ENCODE peak calls at places on chromosomes 1 and 21, in nine cellular contexts. I, A, V, J, U, K, T, L and O are unnamed samples.

GRCh38 chr21:29095203-29095602 is 21.8 kb upstream of the CCT8 start:
- DNase-seq in I (no peak), A (no peak), V (no peak), J (no peak), U (no peak), K (no peak), T (no peak), L (no peak), O (no peak)

GRCh38 chr1:21139601-21140000 is 37.1 kb downstream of the EIF4G3 start:
- DNase-seq in I (no peak), A (no peak), V (no peak), J (no peak), U (peak), K (no peak), T (no peak), L (no peak), O (no peak)

GRCh38 chr1:93061895-93062792 is 16.9 kb upstream of the MTF2 start:
- DNase-seq in I (peak), A (no peak), V (peak), J (peak), U (peak), K (no peak), T (no peak), L (no peak), O (peak)

GRCh38 chr1:101738475-101738874 is 258.3 kb downstream of the OLFM3 start:
- DNase-seq in I (peak), A (no peak), V (no peak), J (no peak), U (no peak), K (no peak), T (no peak), L (no peak), O (no peak)

GRCh38 chr1:202160377-202160940 is at the start of gene PTPN7:
- DNase-seq in I (no peak), A (peak), V (peak), J (peak), U (peak), K (peak), T (no peak), L (no peak), O (peak)

GRCh38 chr1:116411784-116412479 is 38.9 kb downstream of the ATP1A1 start:
- DNase-seq in I (peak), A (no peak), V (no peak), J (no peak), U (no peak), K (no peak), T (peak), L (no peak), O (no peak)

GRCh38 chr1:57468661-57469523 is 45.0 kb upstream of the DAB1 start:
- DNase-seq in I (peak), A (no peak), V (no peak), J (no peak), U (no peak), K (no peak), T (no peak), L (no peak), O (no peak)

GRCh38 chr1:47180603-47181094 is 9.2 kb downstream of the PDZK1IP1 start:
- DNase-seq in I (peak), A (peak), V (peak), J (no peak), U (no peak), K (no peak), T (no peak), L (no peak), O (no peak)

GRCh38 chr1:235917267-235917811 is 50.6 kb upstream of the LYST start:
- DNase-seq in I (peak), A (peak), V (no peak), J (peak), U (no peak), K (no peak), T (peak), L (peak), O (peak)

GRCh38 chr1:232620356-232620841 is 9.5 kb downstream of the SIPA1L2 start:
- DNase-seq in I (peak), A (no peak), V (no peak), J (no peak), U (no peak), K (no peak), T (no peak), L (peak), O (no peak)

GRCh38 chr1:23591460-23592208 is 32.3 kb upstream of the ID3 start:
- DNase-seq in I (no peak), A (no peak), V (no peak), J (no peak), U (no peak), K (no peak), T (no peak), L (no peak), O (peak)

GRCh38 chr1:154812911-154813816 is 56.9 kb downstream of the KCNN3 start:
- DNase-seq in I (no peak), A (no peak), V (peak), J (no peak), U (no peak), K (no peak), T (no peak), L (no peak), O (no peak)

GRCh38 chr1:28751315-28752056 is 14.7 kb downstream of the YTHDF2 start:
- DNase-seq in I (peak), A (no peak), V (peak), J (no peak), U (no peak), K (no peak), T (no peak), L (no peak), O (no peak)

GRCh38 chr1:101022294-101022693 is 3.3 kb downstream of the DPH5 start:
- DNase-seq in I (peak), A (no peak), V (no peak), J (no peak), U (no peak), K (no peak), T (no peak), L (no peak), O (no peak)

GRCh38 chr1:6794164-6794563 is 8.9 kb downstream of the CAMTA1 start:
- DNase-seq in I (peak), A (no peak), V (no peak), J (no peak), U (peak), K (no peak), T (no peak), L (no peak), O (no peak)

GRCh38 chr1:30183895-30184294 is 539.5 kb downstream of the MATN1 start:
- DNase-seq in I (no peak), A (peak), V (no peak), J (no peak), U (no peak), K (no peak), T (no peak), L (peak), O (no peak)

GRCh38 chr1:153617677-153618076 is 1.6 kb upstream of the S100A14 start:
- DNase-seq in I (peak), A (peak), V (peak), J (peak), U (peak), K (peak), T (no peak), L (no peak), O (peak)

GRCh38 chr1:113456967-113457366 is 66.7 kb downstream of the MAGI3 start:
- DNase-seq in I (peak), A (no peak), V (no peak), J (no peak), U (no peak), K (no peak), T (peak), L (peak), O (no peak)

GRCh38 chr1:38221006-38221649 is 174.5 kb upstream of the POU3F1 start:
- DNase-seq in I (peak), A (no peak), V (no peak), J (no peak), U (no peak), K (no peak), T (peak), L (no peak), O (no peak)

GRCh38 chr1:202860744-202861419 is 28.1 kb downstream of the RABIF start:
- DNase-seq in I (peak), A (peak), V (peak), J (no peak), U (no peak), K (peak), T (no peak), L (no peak), O (peak)

GRCh38 chr1:182630586-182630985 is 26.4 kb upstream of the RGS16 start:
- DNase-seq in I (no peak), A (no peak), V (no peak), J (no peak), U (no peak), K (no peak), T (no peak), L (no peak), O (no peak)

GRCh38 chr1:182631058-182631677 is 27.0 kb upstream of the RGS16 start:
- DNase-seq in I (no peak), A (no peak), V (no peak), J (no peak), U (no peak), K (no peak), T (no peak), L (no peak), O (no peak)

GRCh38 chr1:182629674-182630073 is 25.5 kb upstream of the RGS16 start:
- DNase-seq in I (no peak), A (peak), V (no peak), J (peak), U (no peak), K (no peak), T (no peak), L (no peak), O (no peak)

GRCh38 chr1:182626527-182626926 is 22.3 kb upstream of the RGS16 start:
- DNase-seq in I (no peak), A (no peak), V (no peak), J (no peak), U (no peak), K (no peak), T (no peak), L (no peak), O (no peak)

GRCh38 chr1:182628657-182629056 is 24.5 kb upstream of the RGS16 start:
- DNase-seq in I (no peak), A (no peak), V (no peak), J (no peak), U (no peak), K (no peak), T (no peak), L (no peak), O (no peak)
- TF ChIP-seq CTCF in I (no peak), A (no peak), V (no peak), J (no peak), U (no peak), K (no peak), T (no peak), L (no peak), O (no peak)

GRCh38 chr1:189678779-189679178 is 798.9 kb downstream of the BRINP3 start:
- DNase-seq in I (no peak), A (no peak), V (no peak), J (no peak), U (no peak), K (no peak), T (no peak), L (no peak), O (no peak)
- TF ChIP-seq CTCF in I (peak), A (no peak), V (no peak), J (no peak), U (peak), K (no peak), T (peak), L (no peak), O (peak)

GRCh38 chr1:39407496-39407888 is 83.9 kb upstream of the BMP8A start:
- DNase-seq in I (no peak), A (no peak), V (no peak), J (no peak), U (peak), K (no peak), T (no peak), L (no peak), O (no peak)

GRCh38 chr1:39407889-39408640 is 83.4 kb upstream of the BMP8A start:
- DNase-seq in I (no peak), A (no peak), V (no peak), J (no peak), U (peak), K (no peak), T (no peak), L (no peak), O (no peak)

GRCh38 chr1:39406533-39407478 is 84.6 kb upstream of the BMP8A start:
- DNase-seq in I (peak), A (no peak), V (no peak), J (no peak), U (peak), K (no peak), T (no peak), L (no peak), O (no peak)

GRCh38 chr1:39405358-39405757 is 86.1 kb upstream of the BMP8A start:
- DNase-seq in I (peak), A (no peak), V (no peak), J (no peak), U (no peak), K (no peak), T (no peak), L (no peak), O (no peak)

GRCh38 chr1:39404876-39405275 is 86.6 kb upstream of the BMP8A start:
- DNase-seq in I (no peak), A (no peak), V (no peak), J (no peak), U (no peak), K (no peak), T (no peak), L (no peak), O (no peak)
- TF ChIP-seq CTCF in I (no peak), A (no peak), V (no peak), J (no peak), U (no peak), K (no peak), T (no peak), L (no peak), O (no peak)

GRCh38 chr1:2323575-2323974 is 67.8 kb downstream of the MORN1 start:
- DNase-seq in I (no peak), A (no peak), V (no peak), J (no peak), U (no peak), K (no peak), T (no peak), L (no peak), O (no peak)

GRCh38 chr1:2320760-2321159 is 70.6 kb downstream of the MORN1 start:
- DNase-seq in I (no peak), A (no peak), V (no peak), J (no peak), U (no peak), K (no peak), T (no peak), L (no peak), O (no peak)

GRCh38 chr1:2321258-2321657 is 70.1 kb downstream of the MORN1 start:
- DNase-seq in I (no peak), A (no peak), V (no peak), J (no peak), U (no peak), K (no peak), T (no peak), L (no peak), O (no peak)

GRCh38 chr1:2322065-2322571 is 69.2 kb downstream of the MORN1 start:
- DNase-seq in I (peak), A (no peak), V (no peak), J (no peak), U (no peak), K (peak), T (peak), L (no peak), O (no peak)

DNA sequence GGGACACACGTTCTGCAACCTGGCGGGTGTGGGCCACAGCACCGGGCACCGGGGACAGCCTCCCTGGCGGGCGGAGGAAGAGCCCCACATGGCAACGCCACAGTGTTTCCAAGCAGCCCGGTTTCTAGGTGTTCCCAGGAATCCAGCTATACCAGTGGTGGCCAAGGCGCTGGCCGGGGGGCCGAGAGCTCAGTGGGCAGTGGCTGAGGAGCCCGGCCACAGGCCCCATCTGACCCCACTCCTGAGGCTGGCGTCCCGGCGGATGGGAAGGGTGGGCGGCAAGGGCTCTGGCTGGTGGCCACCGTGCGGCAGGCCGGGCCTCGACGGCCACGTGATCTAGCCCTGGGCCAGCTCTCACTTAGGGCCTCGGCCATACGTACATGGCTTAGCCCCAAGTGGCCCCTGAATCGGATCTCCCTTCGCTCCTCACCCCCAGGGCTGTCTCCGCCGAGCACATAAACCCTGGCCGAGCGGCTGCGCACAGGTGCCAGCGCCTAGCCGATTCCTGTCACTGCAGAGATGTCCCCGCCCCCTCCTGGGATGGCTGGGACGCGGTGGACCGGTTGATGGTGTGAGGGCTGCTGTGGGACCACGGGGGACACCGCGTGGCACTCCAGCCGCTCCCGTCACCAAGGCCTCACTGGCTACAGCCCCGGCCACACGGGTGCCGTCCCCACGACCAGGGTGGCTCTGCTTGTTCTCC is 68.6 kb downstream of the MORN1 start:
- DNase-seq in I (no peak), A (no peak), V (no peak), J (no peak), U (no peak), K (no peak), T (no peak), L (no peak), O (no peak)
- TF ChIP-seq CTCF in I (no peak), A (no peak), V (no peak), J (no peak), U (no peak), K (no peak), T (no peak), L (no peak), O (no peak)

DNA sequence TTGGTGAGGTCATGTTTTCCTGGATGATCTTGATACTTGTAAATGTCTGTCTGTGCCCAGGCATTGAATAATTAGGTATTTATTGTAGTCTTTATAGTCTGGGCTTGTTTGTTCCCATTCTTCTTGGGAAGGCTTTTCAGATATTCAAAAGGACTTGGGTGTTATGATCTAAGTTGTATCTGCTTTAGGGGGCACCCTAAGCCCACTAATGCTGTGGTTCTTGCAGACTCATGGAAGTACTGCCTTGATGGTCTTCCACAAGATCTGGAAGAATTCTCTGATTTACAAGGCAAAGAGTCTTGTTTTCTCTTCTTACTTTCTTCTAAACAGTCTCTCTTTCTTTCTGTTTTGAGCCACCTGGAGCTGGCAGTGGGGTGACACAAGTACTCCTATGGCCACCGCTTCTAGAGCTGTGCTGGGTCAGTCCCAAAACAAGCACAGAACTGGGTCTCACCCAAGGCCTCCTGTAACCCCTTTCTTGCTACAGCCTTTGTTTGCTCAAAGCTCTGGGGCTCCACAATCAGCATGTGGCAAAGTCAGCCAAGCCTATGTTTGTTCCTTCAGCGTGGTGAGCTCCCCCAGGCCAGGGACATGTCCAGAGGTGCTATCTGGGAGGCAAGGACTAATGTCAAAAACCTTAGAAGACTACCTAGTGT is 12.6 kb downstream of the VN1R5 start:
- DNase-seq in I (peak), A (no peak), V (no peak), J (no peak), U (no peak), K (no peak), T (no peak), L (no peak), O (no peak)
- TF ChIP-seq CTCF in I (no peak), A (no peak), V (no peak), J (no peak), U (no peak), K (no peak), T (no peak), L (no peak), O (no peak)

GRCh38 chr21:40615503-40616376 is 231.2 kb downstream of the DSCAM start:
- DNase-seq in I (no peak), A (no peak), V (no peak), J (no peak), U (no peak), K (no peak), T (no peak), L (no peak), O (no peak)
- TF ChIP-seq CTCF in I (no peak), A (no peak), V (no peak), J (no peak), U (no peak), K (no peak), T (no peak), L (no peak), O (no peak)

DNA sequence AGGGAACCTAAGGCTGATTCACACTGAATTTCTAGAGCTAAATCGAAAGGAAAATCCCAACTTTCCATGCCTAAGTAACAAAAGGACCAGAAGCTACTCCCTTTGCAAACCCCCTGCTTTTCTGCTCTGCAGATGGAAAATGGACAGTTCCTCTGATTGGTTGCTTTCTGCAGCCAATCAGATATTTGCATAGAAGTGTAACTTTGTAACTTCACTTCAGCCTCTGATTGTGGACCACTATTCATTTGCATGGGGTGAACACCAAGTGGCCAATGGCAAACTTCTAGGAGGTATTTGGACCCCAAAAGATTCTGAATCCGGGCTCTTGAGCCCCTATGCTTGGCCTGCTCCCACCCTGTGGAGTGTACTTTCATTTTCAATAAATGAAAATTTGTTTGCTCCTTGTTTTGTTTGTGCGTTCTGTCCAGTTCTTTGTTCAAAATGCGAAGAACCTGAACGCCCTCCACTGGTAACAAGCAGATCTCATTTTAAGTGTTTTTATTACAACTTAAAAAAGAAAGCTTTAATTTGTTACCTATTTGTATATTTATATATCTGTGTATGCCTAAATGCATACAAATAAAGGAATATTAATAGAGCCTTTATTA is 6.4 kb upstream of the GSTM4 start:
- DNase-seq in I (peak), A (no peak), V (peak), J (no peak), U (no peak), K (no peak), T (no peak), L (peak), O (no peak)
- TF ChIP-seq CTCF in I (peak), A (no peak), V (peak), J (no peak), U (no peak), K (no peak), T (no peak), L (no peak), O (peak)

GRCh38 chr1:225567789-225568188 is 85.1 kb downstream of the ENAH start:
- DNase-seq in I (no peak), A (no peak), V (peak), J (no peak), U (no peak), K (no peak), T (no peak), L (no peak), O (no peak)
- TF ChIP-seq CTCF in I (no peak), A (no peak), V (no peak), J (no peak), U (no peak), K (no peak), T (peak), L (no peak), O (no peak)